ENCODE peak calls at places on chromosomes 16 and 17, in five cellular contexts. X, W, S, R and V are unnamed samples.
A peak's percentile ranks its signal among the peaks of the same experiment; 100 is the strongest.

GRCh38 chr16:724188-725040 is 1.8 kb downstream of the CCDC78 start:
- DNase-seq in X (no peak), W (no peak), S (no peak), R (no peak), V (no peak)

GRCh38 chr17:79834575-79835469 is 4.4 kb downstream of the CBX4 start:
- DNase-seq in X (peak; percentile 62), W (peak; percentile 62), S (no peak), R (no peak), V (no peak)

GRCh38 chr16:73978407-73978784 is 318.2 kb upstream of the PSMD7 start:
- DNase-seq in X (no peak), W (no peak), S (no peak), R (no peak), V (no peak)

GRCh38 chr16:57533618-57534336 is 2.6 kb downstream of the CCDC102A start:
- DNase-seq in X (no peak), W (no peak), S (peak; percentile 40), R (peak; percentile 56), V (peak; percentile 36)

GRCh38 chr16:65782537-65783290 is 583.8 kb upstream of the CDH5 start:
- DNase-seq in X (no peak), W (no peak), S (peak; percentile 24), R (peak; percentile 15), V (no peak)

GRCh38 chr17:35341465-35341992 is 31.9 kb downstream of the SLFN11 start:
- DNase-seq in X (no peak), W (no peak), S (no peak), R (no peak), V (no peak)

GRCh38 chr17:32998893-32999240 is 7.2 kb downstream of the SPACA3 start:
- DNase-seq in X (no peak), W (no peak), S (no peak), R (no peak), V (no peak)

GRCh38 chr17:68792042-68792685 is 163.0 kb downstream of the ABCA8 start:
- DNase-seq in X (no peak), W (no peak), S (no peak), R (no peak), V (no peak)

GRCh38 chr16:53089434-53090270 is 34.9 kb downstream of the CHD9 start:
- DNase-seq in X (no peak), W (no peak), S (no peak), R (peak; percentile 66), V (no peak)

GRCh38 chr16:81838794-81839193 is 59.7 kb downstream of the PLCG2 start:
- DNase-seq in X (no peak), W (no peak), S (no peak), R (no peak), V (no peak)

GRCh38 chr17:77681820-77682219 is 276.7 kb upstream of the TNRC6C start:
- DNase-seq in X (no peak), W (no peak), S (peak; percentile 83), R (peak; percentile 46), V (no peak)

GRCh38 chr16:86044241-86044671 is 145.3 kb downstream of the IRF8 start:
- DNase-seq in X (peak; percentile 73), W (peak; percentile 93), S (peak; percentile 50), R (no peak), V (no peak)

GRCh38 chr16:57383276-57384247 is 11.3 kb downstream of the CX3CL1 start:
- DNase-seq in X (no peak), W (no peak), S (no peak), R (no peak), V (no peak)

GRCh38 chr17:9696279-9697044 is 51.1 kb downstream of the USP43 start:
- DNase-seq in X (no peak), W (peak; percentile 41), S (no peak), R (no peak), V (no peak)

GRCh38 chr17:57954421-57955182 is 610 bp downstream of the CUEDC1 start:
- DNase-seq in X (peak; percentile 62), W (peak; percentile 80), S (peak; percentile 89), R (peak; percentile 81), V (no peak)

GRCh38 chr16:89711601-89712475 is 8.9 kb downstream of the VPS9D1 start:
- DNase-seq in X (peak; percentile 47), W (peak; percentile 98), S (peak; percentile 58), R (no peak), V (peak; percentile 45)

GRCh38 chr16:73054131-73054496 is 6.2 kb upstream of the ZFHX3 start:
- DNase-seq in X (no peak), W (no peak), S (no peak), R (no peak), V (no peak)

GRCh38 chr16:48576927-48577326 is 33.1 kb downstream of the N4BP1 start:
- DNase-seq in X (no peak), W (no peak), S (no peak), R (no peak), V (no peak)